ENCODE peak calls at places on chromosomes 16 and 17, in four cellular contexts. One of them, this sample, is unnamed.

GRCh38 chr16:30731411-30731810 is 16.8 kb upstream of the PHKG2 start:
- DNase-seq in transverse colon: no peak
- DNase-seq in heart right ventricle: no peak
- DNase-seq in CD8-positive, alpha-beta T cell: no peak
- DNase-seq in this sample: no peak

GRCh38 chr16:68893710-68894705 is 50.7 kb downstream of the TANGO6 start:
- DNase-seq in CD8-positive, alpha-beta T cell: no peak
- DNase-seq in heart right ventricle: peak; percentile 30
- DNase-seq in transverse colon: peak; percentile 30
- DNase-seq in this sample: no peak

GRCh38 chr17:44065668-44066203 is 735 bp downstream of the LSM12 start:
- DNase-seq in transverse colon: no peak
- DNase-seq in heart right ventricle: no peak
- DNase-seq in CD8-positive, alpha-beta T cell: no peak
- DNase-seq in this sample: no peak

GRCh38 chr16:51544850-51545467 is 393.9 kb upstream of the SALL1 start:
- DNase-seq in CD8-positive, alpha-beta T cell: no peak
- DNase-seq in transverse colon: no peak
- DNase-seq in heart right ventricle: no peak
- DNase-seq in this sample: no peak

GRCh38 chr16:1691956-1692355 is 13.9 kb downstream of the JPT2 start:
- DNase-seq in heart right ventricle: no peak
- DNase-seq in transverse colon: no peak
- DNase-seq in CD8-positive, alpha-beta T cell: no peak
- DNase-seq in this sample: no peak

GRCh38 chr16:56860226-56861020 is 4.6 kb upstream of the SLC12A3 start:
- DNase-seq in CD8-positive, alpha-beta T cell: peak; percentile 8
- DNase-seq in heart right ventricle: no peak
- DNase-seq in transverse colon: peak; percentile 38
- DNase-seq in this sample: no peak

GRCh38 chr16:57988929-57989328 is 11.5 kb downstream of the ZNF319 start:
- DNase-seq in CD8-positive, alpha-beta T cell: no peak
- DNase-seq in transverse colon: no peak
- DNase-seq in heart right ventricle: peak; percentile 40
- DNase-seq in this sample: no peak

GRCh38 chr16:85286066-85286712 is 173.9 kb upstream of the CIBAR2 start:
- DNase-seq in heart right ventricle: peak; percentile 69
- DNase-seq in transverse colon: no peak
- DNase-seq in CD8-positive, alpha-beta T cell: no peak
- DNase-seq in this sample: no peak

GRCh38 chr16:595094-595528 is 5.2 kb downstream of the RAB40C start:
- DNase-seq in transverse colon: no peak
- DNase-seq in heart right ventricle: no peak
- DNase-seq in CD8-positive, alpha-beta T cell: no peak
- DNase-seq in this sample: no peak

GRCh38 chr16:14196011-14196410 is 124.9 kb downstream of the MRTFB start:
- DNase-seq in heart right ventricle: no peak
- DNase-seq in CD8-positive, alpha-beta T cell: no peak
- DNase-seq in transverse colon: no peak
- DNase-seq in this sample: no peak

GRCh38 chr16:72285728-72286127 is 113.8 kb upstream of the PMFBP1 start:
- DNase-seq in transverse colon: no peak
- DNase-seq in CD8-positive, alpha-beta T cell: no peak
- DNase-seq in heart right ventricle: no peak
- DNase-seq in this sample: no peak

GRCh38 chr17:19728114-19728495 is 11.7 kb upstream of the SLC47A2 start:
- DNase-seq in transverse colon: peak; percentile 80
- DNase-seq in heart right ventricle: peak; percentile 86
- DNase-seq in CD8-positive, alpha-beta T cell: no peak
- DNase-seq in this sample: no peak

GRCh38 chr16:28524544-28525179 is 14.1 kb downstream of the NUPR1 start:
- DNase-seq in transverse colon: no peak
- DNase-seq in heart right ventricle: no peak
- DNase-seq in CD8-positive, alpha-beta T cell: no peak
- DNase-seq in this sample: no peak

GRCh38 chr17:34364741-34365140 is 1.7 kb upstream of the CCL1 start:
- DNase-seq in CD8-positive, alpha-beta T cell: no peak
- DNase-seq in transverse colon: no peak
- DNase-seq in heart right ventricle: no peak
- DNase-seq in this sample: no peak

GRCh38 chr17:76909971-76910760 is 42.0 kb downstream of the MGAT5B start:
- DNase-seq in CD8-positive, alpha-beta T cell: peak; percentile 11
- DNase-seq in heart right ventricle: peak; percentile 53
- DNase-seq in transverse colon: peak; percentile 17
- DNase-seq in this sample: no peak

GRCh38 chr16:76345093-76345735 is 68.0 kb downstream of the CNTNAP4 start:
- DNase-seq in heart right ventricle: no peak
- DNase-seq in CD8-positive, alpha-beta T cell: no peak
- DNase-seq in transverse colon: no peak
- DNase-seq in this sample: no peak

GRCh38 chr16:3020604-3021448 is 658 bp downstream of the TNFRSF12A start:
- DNase-seq in heart right ventricle: peak; percentile 77
- DNase-seq in transverse colon: peak; percentile 75
- DNase-seq in CD8-positive, alpha-beta T cell: peak; percentile 67
- DNase-seq in this sample: peak; percentile 69

GRCh38 chr17:76449126-76449525 is 3.8 kb downstream of the UBE2O start:
- DNase-seq in heart right ventricle: no peak
- DNase-seq in CD8-positive, alpha-beta T cell: no peak
- DNase-seq in transverse colon: no peak
- DNase-seq in this sample: no peak

GRCh38 chr16:6016530-6017184 is 919.1 kb upstream of the EEF2KMT start:
- DNase-seq in heart right ventricle: no peak
- DNase-seq in transverse colon: no peak
- DNase-seq in CD8-positive, alpha-beta T cell: no peak
- DNase-seq in this sample: no peak

GRCh38 chr17:7486181-7486580 is 2.0 kb downstream of the POLR2A start:
- DNase-seq in transverse colon: no peak
- DNase-seq in heart right ventricle: no peak
- DNase-seq in CD8-positive, alpha-beta T cell: no peak
- DNase-seq in this sample: no peak

GRCh38 chr17:62189377-62189776 is 124.3 kb upstream of the MED13 start:
- DNase-seq in heart right ventricle: no peak
- DNase-seq in CD8-positive, alpha-beta T cell: no peak
- DNase-seq in transverse colon: no peak
- DNase-seq in this sample: no peak

GRCh38 chr16:1174477-1175357 is 21.8 kb downstream of the CACNA1H start:
- DNase-seq in CD8-positive, alpha-beta T cell: no peak
- DNase-seq in transverse colon: no peak
- DNase-seq in heart right ventricle: no peak
- DNase-seq in this sample: no peak

GRCh38 chr17:385195-385835 is 32.7 kb upstream of the RPH3AL start:
- DNase-seq in CD8-positive, alpha-beta T cell: no peak
- DNase-seq in transverse colon: peak; percentile 42
- DNase-seq in heart right ventricle: peak; percentile 83
- DNase-seq in this sample: no peak

GRCh38 chr16:23244122-23244521 is 58.0 kb upstream of the SCNN1B start:
- DNase-seq in transverse colon: no peak
- DNase-seq in heart right ventricle: no peak
- DNase-seq in CD8-positive, alpha-beta T cell: no peak
- DNase-seq in this sample: no peak

GRCh38 chr17:19021622-19022083 is 17.1 kb upstream of the FAM83G start:
- DNase-seq in CD8-positive, alpha-beta T cell: no peak
- DNase-seq in transverse colon: no peak
- DNase-seq in heart right ventricle: no peak
- DNase-seq in this sample: no peak

GRCh38 chr16:1524366-1524765 is 9.1 kb upstream of the TMEM204 start:
- DNase-seq in CD8-positive, alpha-beta T cell: no peak
- DNase-seq in transverse colon: no peak
- DNase-seq in heart right ventricle: peak; percentile 8
- DNase-seq in this sample: no peak

GRCh38 chr17:44540246-44541084 is 16.8 kb upstream of the FZD2 start:
- DNase-seq in heart right ventricle: no peak
- DNase-seq in transverse colon: no peak
- DNase-seq in CD8-positive, alpha-beta T cell: no peak
- DNase-seq in this sample: no peak

GRCh38 chr17:37742762-37743611 is 1.9 kb downstream of the HNF1B start:
- DNase-seq in heart right ventricle: no peak
- DNase-seq in CD8-positive, alpha-beta T cell: no peak
- DNase-seq in transverse colon: peak; percentile 31
- DNase-seq in this sample: no peak

GRCh38 chr16:54812229-54812628 is 118.4 kb upstream of the IRX5 start:
- DNase-seq in heart right ventricle: no peak
- DNase-seq in transverse colon: no peak
- DNase-seq in CD8-positive, alpha-beta T cell: no peak
- DNase-seq in this sample: no peak

GRCh38 chr16:56742030-56742984 is 12.4 kb downstream of the NUP93 start:
- DNase-seq in transverse colon: no peak
- DNase-seq in heart right ventricle: no peak
- DNase-seq in CD8-positive, alpha-beta T cell: no peak
- DNase-seq in this sample: no peak

GRCh38 chr17:71118039-71118438 is 948.7 kb downstream of the KCNJ2 start:
- DNase-seq in heart right ventricle: no peak
- DNase-seq in CD8-positive, alpha-beta T cell: no peak
- DNase-seq in transverse colon: no peak
- DNase-seq in this sample: no peak

DNA sequence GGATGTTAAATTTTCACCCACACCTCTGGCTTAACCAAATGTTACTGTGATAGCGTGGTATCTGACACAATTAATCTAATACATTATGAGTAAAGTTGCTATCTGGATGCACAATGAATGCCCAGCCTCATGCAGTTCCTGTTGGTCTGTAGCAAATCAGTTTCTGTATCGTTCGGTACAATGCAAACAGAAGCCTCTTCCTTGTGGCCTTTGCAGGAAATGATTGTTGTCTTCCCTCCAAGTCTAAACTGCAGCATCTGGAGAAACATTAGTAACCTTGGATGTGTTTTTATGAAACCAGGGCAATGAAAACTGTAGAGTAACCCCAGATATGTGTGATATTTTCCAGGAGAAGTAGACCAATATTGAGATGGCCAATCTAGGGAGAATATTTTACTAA is 46.8 kb downstream of the CYB561 start:
- DNase-seq in heart right ventricle: no peak
- DNase-seq in CD8-positive, alpha-beta T cell: no peak
- DNase-seq in transverse colon: no peak
- DNase-seq in this sample: no peak
- TF ChIP-seq CTCF in heart right ventricle: no peak
- TF ChIP-seq CTCF in CD8-positive, alpha-beta T cell: no peak
- TF ChIP-seq CTCF in transverse colon: no peak
- TF ChIP-seq CTCF in this sample: no peak

DNA sequence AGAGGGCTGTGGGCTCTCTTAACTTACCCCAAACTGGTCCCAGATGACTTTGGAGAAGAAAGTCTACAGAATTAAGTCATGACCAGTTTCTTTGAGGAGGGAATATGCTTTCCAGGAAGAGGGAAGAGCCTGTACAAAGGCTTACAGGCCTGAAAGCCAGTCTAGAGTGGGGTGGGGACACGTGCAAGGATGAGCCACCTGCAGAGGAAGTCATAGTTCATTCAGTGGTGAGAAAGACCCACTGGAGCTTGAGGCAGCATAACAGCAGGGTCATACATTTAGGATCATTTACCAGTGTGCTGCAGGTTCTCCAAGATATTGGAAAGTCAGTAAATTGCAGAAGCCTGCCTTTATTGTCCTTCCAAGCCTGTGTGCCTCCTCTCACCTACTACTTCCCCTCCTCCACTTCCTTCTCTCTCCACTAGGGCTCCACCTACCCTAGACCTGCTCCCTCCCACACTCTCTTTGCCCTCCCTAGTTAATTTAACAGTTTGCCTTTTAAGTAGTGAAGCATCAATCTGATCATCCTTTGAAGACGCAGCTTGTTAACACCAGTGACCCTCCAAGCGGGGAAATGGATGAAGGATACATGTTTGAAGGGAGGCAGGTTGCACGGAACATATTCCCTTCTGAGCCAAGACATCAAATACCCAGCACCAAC is 40.2 kb downstream of the CDRT15 start:
- DNase-seq in transverse colon: no peak
- DNase-seq in CD8-positive, alpha-beta T cell: no peak
- DNase-seq in heart right ventricle: no peak
- DNase-seq in this sample: no peak
- TF ChIP-seq CTCF in transverse colon: no peak
- TF ChIP-seq CTCF in CD8-positive, alpha-beta T cell: peak; percentile 38
- TF ChIP-seq CTCF in heart right ventricle: no peak
- TF ChIP-seq CTCF in this sample: peak; percentile 11

GRCh38 chr17:80956321-80957190 is 35.1 kb upstream of the CHMP6 start:
- DNase-seq in CD8-positive, alpha-beta T cell: no peak
- DNase-seq in heart right ventricle: no peak
- DNase-seq in transverse colon: no peak
- DNase-seq in this sample: no peak

GRCh38 chr17:80955673-80956306 is 35.9 kb upstream of the CHMP6 start:
- DNase-seq in transverse colon: no peak
- DNase-seq in CD8-positive, alpha-beta T cell: no peak
- DNase-seq in heart right ventricle: no peak
- DNase-seq in this sample: no peak

GRCh38 chr17:80955078-80955477 is 36.6 kb upstream of the CHMP6 start:
- DNase-seq in transverse colon: no peak
- DNase-seq in heart right ventricle: no peak
- DNase-seq in CD8-positive, alpha-beta T cell: no peak
- DNase-seq in this sample: no peak

GRCh38 chr17:80959330-80960036 is 32.2 kb upstream of the CHMP6 start:
- DNase-seq in heart right ventricle: peak; percentile 86
- DNase-seq in CD8-positive, alpha-beta T cell: no peak
- DNase-seq in transverse colon: peak; percentile 72
- DNase-seq in this sample: no peak

DNA sequence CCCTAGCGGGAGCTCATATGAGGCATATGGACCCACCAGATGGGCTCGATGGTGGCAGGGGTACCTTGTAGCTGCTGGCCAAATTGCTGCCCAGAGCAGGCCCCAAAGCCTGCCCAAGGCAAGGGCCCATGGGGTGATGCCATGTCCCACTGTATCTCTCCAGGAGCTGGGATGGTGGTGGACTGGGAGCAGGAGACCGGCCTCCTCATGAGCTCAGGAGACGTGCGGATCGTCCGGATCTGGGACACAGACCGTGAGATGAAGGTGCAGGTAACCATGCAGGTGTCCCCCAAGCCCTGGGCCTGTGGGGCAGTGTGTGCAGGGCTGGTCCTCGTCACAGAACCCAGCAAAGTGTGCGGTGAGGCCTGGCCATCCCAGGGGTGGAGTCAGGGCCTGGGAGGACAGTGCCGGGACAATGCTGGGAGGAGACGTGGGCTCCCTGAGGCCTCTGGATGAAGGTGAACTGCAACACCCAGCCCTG is 34.1 kb upstream of the CHMP6 start:
- DNase-seq in heart right ventricle: no peak
- DNase-seq in transverse colon: no peak
- DNase-seq in CD8-positive, alpha-beta T cell: no peak
- DNase-seq in this sample: no peak
- TF ChIP-seq CTCF in heart right ventricle: no peak
- TF ChIP-seq CTCF in transverse colon: no peak
- TF ChIP-seq CTCF in CD8-positive, alpha-beta T cell: no peak
- TF ChIP-seq CTCF in this sample: no peak

GRCh38 chr16:87235810-87236515 is 81.2 kb downstream of the C16orf95 start:
- DNase-seq in transverse colon: no peak
- DNase-seq in CD8-positive, alpha-beta T cell: no peak
- DNase-seq in heart right ventricle: no peak
- DNase-seq in this sample: no peak
- TF ChIP-seq CTCF in transverse colon: no peak
- TF ChIP-seq CTCF in CD8-positive, alpha-beta T cell: no peak
- TF ChIP-seq CTCF in heart right ventricle: no peak
- TF ChIP-seq CTCF in this sample: no peak

GRCh38 chr16:87847785-87848675 is 21.3 kb downstream of the SLC7A5 start:
- DNase-seq in transverse colon: peak; percentile 41
- DNase-seq in heart right ventricle: peak; percentile 52
- DNase-seq in CD8-positive, alpha-beta T cell: no peak
- DNase-seq in this sample: no peak
- TF ChIP-seq CTCF in transverse colon: no peak
- TF ChIP-seq CTCF in heart right ventricle: no peak
- TF ChIP-seq CTCF in CD8-positive, alpha-beta T cell: no peak
- TF ChIP-seq CTCF in this sample: no peak

This sample was measured in natural killer cell.